ENCODE peak calls at places on chromosomes 16 and 17, in nine cellular contexts. P is HTR-8/SVneo; Q is activated CD8-positive, alpha-beta T cell treated with anti-CD3 and anti-CD28 coated beads, Interleukin-2, amount 10 ng/mL, durations not matched to agents 7 days and 5 days; F is amygdala; A is activated naive CD8-positive, alpha-beta T cell treated with anti-CD3 and anti-CD28 coated beads, Interleukin-2, amount 50 U/mL, for 16 hours; X is left cardiac atrium; C is bronchial epithelial cell; G is fibroblast of mammary gland; S is lower lobe of right lung. Y is an unnamed sample.

GRCh38 chr16:85172465-85173071 is 60.3 kb upstream of the CIBAR2 start:
- DNase-seq in P (peak; percentile 67), Q (no peak), F (no peak), A (no peak), X (no peak), C (peak; percentile 12), G (peak; percentile 42), S (peak; percentile 47), Y (no peak)

GRCh38 chr16:65767125-65767524 is 599.4 kb upstream of the CDH5 start:
- DNase-seq in P (no peak), Q (no peak), F (no peak), A (no peak), X (no peak), C (no peak), G (no peak), S (no peak), Y (no peak)

GRCh38 chr16:82750078-82750477 is 123.3 kb downstream of the CDH13 start:
- DNase-seq in P (no peak), Q (no peak), F (no peak), A (no peak), X (no peak), C (no peak), G (no peak), S (no peak), Y (no peak)

GRCh38 chr17:4892499-4893221 is 6.7 kb upstream of the C17orf107 start:
- DNase-seq in P (no peak), Q (no peak), F (no peak), A (no peak), X (peak; percentile 24), C (no peak), G (no peak), S (no peak), Y (no peak)

GRCh38 chr16:49588729-49589384 is 215.3 kb downstream of the C16orf78 start:
- DNase-seq in P (no peak), Q (no peak), F (no peak), A (no peak), X (no peak), C (peak; percentile 3), G (peak; percentile 20), S (no peak), Y (no peak)

GRCh38 chr16:77807-78443 is at the start of gene MPG:
- DNase-seq in P (peak; percentile 94), Q (peak; percentile 87), F (peak; percentile 82), A (peak; percentile 64), X (peak; percentile 91), C (peak; percentile 39), G (peak; percentile 70), S (peak; percentile 88), Y (no peak)

GRCh38 chr17:61806081-61806828 is 57.1 kb downstream of the BRIP1 start:
- DNase-seq in P (no peak), Q (no peak), F (no peak), A (no peak), X (no peak), C (no peak), G (no peak), S (no peak), Y (no peak)

GRCh38 chr17:37490022-37490587 is 414 bp downstream of the DUSP14 start:
- DNase-seq in P (peak; percentile 57), Q (peak; percentile 78), F (peak; percentile 45), A (peak; percentile 62), X (peak; percentile 74), C (peak; percentile 26), G (peak; percentile 51), S (peak; percentile 77), Y (no peak)

GRCh38 chr16:66003196-66003595 is 363.3 kb upstream of the CDH5 start:
- DNase-seq in P (no peak), Q (no peak), F (no peak), A (no peak), X (no peak), C (peak; percentile 43), G (peak; percentile 7), S (no peak), Y (no peak)

GRCh38 chr16:14337303-14338191 is 266.4 kb downstream of the MRTFB start:
- DNase-seq in P (no peak), Q (no peak), F (no peak), A (no peak), X (no peak), C (peak; percentile 38), G (peak; percentile 42), S (no peak), Y (no peak)

GRCh38 chr17:15262291-15263205 is 2.6 kb downstream of the PMP22 start:
- DNase-seq in P (peak; percentile 93), Q (no peak), F (peak; percentile 86), A (no peak), X (peak; percentile 92), C (peak; percentile 20), G (peak; percentile 94), S (peak; percentile 85), Y (no peak)

GRCh38 chr17:58320570-58321323 is 7.8 kb downstream of the TSPOAP1 start:
- DNase-seq in P (no peak), Q (no peak), F (no peak), A (no peak), X (no peak), C (no peak), G (no peak), S (peak; percentile 2), Y (no peak)

GRCh38 chr17:81942167-81942553 is 4.9 kb downstream of the MYADML2 start:
- DNase-seq in P (no peak), Q (no peak), F (no peak), A (no peak), X (no peak), C (no peak), G (no peak), S (no peak), Y (no peak)

GRCh38 chr17:37770631-37771518 is 26.0 kb upstream of the HNF1B start:
- DNase-seq in P (peak; percentile 78), Q (peak; percentile 53), F (peak; percentile 12), A (no peak), X (peak; percentile 45), C (peak; percentile 59), G (peak; percentile 56), S (peak; percentile 75), Y (no peak)

GRCh38 chr17:289409-289808 is 63.2 kb downstream of the RPH3AL start:
- DNase-seq in P (no peak), Q (no peak), F (no peak), A (no peak), X (peak; percentile 6), C (no peak), G (no peak), S (peak; percentile 27), Y (no peak)

GRCh38 chr16:75309899-75310430 is 58.5 kb upstream of the BCAR1 start:
- DNase-seq in P (no peak), Q (no peak), F (no peak), A (no peak), X (no peak), C (no peak), G (no peak), S (no peak), Y (no peak)

GRCh38 chr17:50332196-50332595 is 13.7 kb upstream of the XYLT2 start:
- DNase-seq in P (no peak), Q (no peak), F (no peak), A (no peak), X (no peak), C (no peak), G (no peak), S (no peak), Y (no peak)

GRCh38 chr17:59423903-59424302 is 92.4 kb downstream of the YPEL2 start:
- DNase-seq in P (no peak), Q (no peak), F (no peak), A (no peak), X (no peak), C (no peak), G (no peak), S (no peak), Y (no peak)

GRCh38 chr17:47279062-47279801 is 25.6 kb downstream of the ITGB3 start:
- DNase-seq in P (peak; percentile 87), Q (no peak), F (no peak), A (no peak), X (peak; percentile 77), C (peak; percentile 92), G (peak; percentile 99), S (peak; percentile 70), Y (peak; percentile 100)

GRCh38 chr17:42010898-42011516 is 6.2 kb downstream of the DNAJC7 start:
- DNase-seq in P (peak; percentile 63), Q (no peak), F (no peak), A (no peak), X (no peak), C (peak; percentile 49), G (peak; percentile 69), S (no peak), Y (no peak)

GRCh38 chr17:77404812-77405581 is 264.2 kb downstream of the SEC14L1 start:
- DNase-seq in P (peak; percentile 83), Q (peak; percentile 94), F (no peak), A (peak; percentile 68), X (peak; percentile 79), C (peak; percentile 75), G (peak; percentile 79), S (peak; percentile 76), Y (no peak)

GRCh38 chr16:68458101-68458500 is 9.8 kb upstream of the SMPD3 start:
- DNase-seq in P (no peak), Q (no peak), F (no peak), A (no peak), X (no peak), C (no peak), G (no peak), S (no peak), Y (no peak)

GRCh38 chr16:69327585-69328310 is 2.6 kb downstream of the PDF start:
- DNase-seq in P (no peak), Q (no peak), F (no peak), A (no peak), X (no peak), C (no peak), G (no peak), S (no peak), Y (no peak)

GRCh38 chr16:55754056-55754455 is 78.8 kb downstream of the CES1 start:
- DNase-seq in P (no peak), Q (no peak), F (no peak), A (no peak), X (no peak), C (no peak), G (no peak), S (no peak), Y (no peak)

Y was measured in kidney epithelial cell.